ENCODE peak calls at places on chromosomes 16 and 17, in six cellular contexts. One of them, this sample, is unnamed.

GRCh38 chr17:7215136-7215638 is 4.4 kb downstream of the DLG4 start:
- DNase-seq in omental fat pad: peak
- DNase-seq in lower leg skin: no peak
- DNase-seq in stimulated activated CD8-positive, alpha-beta memory T cell treated with anti-CD3 and anti-CD28 coated beads, Interleukin-4, amount 100 ng/mL, for 24 hours: no peak
- DNase-seq in HFFc6: no peak
- DNase-seq in NCI-H2081: no peak
- DNase-seq in this sample: no peak

GRCh38 chr17:17420035-17420434 is 56.8 kb upstream of the MED9 start:
- DNase-seq in omental fat pad: no peak
- DNase-seq in lower leg skin: peak
- DNase-seq in stimulated activated CD8-positive, alpha-beta memory T cell treated with anti-CD3 and anti-CD28 coated beads, Interleukin-4, amount 100 ng/mL, for 24 hours: no peak
- DNase-seq in HFFc6: no peak
- DNase-seq in NCI-H2081: no peak
- DNase-seq in this sample: peak

GRCh38 chr17:48578616-48579560 is 738 bp upstream of the HOXB4 start:
- DNase-seq in omental fat pad: no peak
- DNase-seq in lower leg skin: no peak
- DNase-seq in stimulated activated CD8-positive, alpha-beta memory T cell treated with anti-CD3 and anti-CD28 coated beads, Interleukin-4, amount 100 ng/mL, for 24 hours: no peak
- DNase-seq in HFFc6: no peak
- DNase-seq in NCI-H2081: no peak
- DNase-seq in this sample: no peak

GRCh38 chr17:79609175-79609589 is 1.7 kb downstream of the RBFOX3 start:
- DNase-seq in omental fat pad: no peak
- DNase-seq in lower leg skin: no peak
- DNase-seq in stimulated activated CD8-positive, alpha-beta memory T cell treated with anti-CD3 and anti-CD28 coated beads, Interleukin-4, amount 100 ng/mL, for 24 hours: no peak
- DNase-seq in HFFc6: no peak
- DNase-seq in NCI-H2081: no peak
- DNase-seq in this sample: no peak

GRCh38 chr16:84052071-84052622 is 9.6 kb upstream of the SLC38A8 start:
- DNase-seq in omental fat pad: no peak
- DNase-seq in lower leg skin: peak
- DNase-seq in stimulated activated CD8-positive, alpha-beta memory T cell treated with anti-CD3 and anti-CD28 coated beads, Interleukin-4, amount 100 ng/mL, for 24 hours: no peak
- DNase-seq in HFFc6: no peak
- DNase-seq in NCI-H2081: no peak
- DNase-seq in this sample: peak

GRCh38 chr16:65746941-65747340 is 619.5 kb upstream of the CDH5 start:
- DNase-seq in omental fat pad: no peak
- DNase-seq in lower leg skin: no peak
- DNase-seq in stimulated activated CD8-positive, alpha-beta memory T cell treated with anti-CD3 and anti-CD28 coated beads, Interleukin-4, amount 100 ng/mL, for 24 hours: no peak
- DNase-seq in HFFc6: no peak
- DNase-seq in NCI-H2081: no peak
- DNase-seq in this sample: no peak

GRCh38 chr16:89371968-89372634 is 118.3 kb downstream of the ANKRD11 start:
- DNase-seq in omental fat pad: no peak
- DNase-seq in lower leg skin: no peak
- DNase-seq in stimulated activated CD8-positive, alpha-beta memory T cell treated with anti-CD3 and anti-CD28 coated beads, Interleukin-4, amount 100 ng/mL, for 24 hours: no peak
- DNase-seq in HFFc6: no peak
- DNase-seq in NCI-H2081: no peak
- DNase-seq in this sample: no peak

GRCh38 chr17:40915199-40915661 is 22.2 kb downstream of the KRT23 start:
- DNase-seq in omental fat pad: no peak
- DNase-seq in lower leg skin: no peak
- DNase-seq in stimulated activated CD8-positive, alpha-beta memory T cell treated with anti-CD3 and anti-CD28 coated beads, Interleukin-4, amount 100 ng/mL, for 24 hours: no peak
- DNase-seq in HFFc6: peak
- DNase-seq in NCI-H2081: no peak
- DNase-seq in this sample: no peak

GRCh38 chr17:57823469-57824401 is 26.1 kb downstream of the MRPS23 start:
- DNase-seq in omental fat pad: no peak
- DNase-seq in lower leg skin: no peak
- DNase-seq in stimulated activated CD8-positive, alpha-beta memory T cell treated with anti-CD3 and anti-CD28 coated beads, Interleukin-4, amount 100 ng/mL, for 24 hours: no peak
- DNase-seq in HFFc6: no peak
- DNase-seq in NCI-H2081: peak
- DNase-seq in this sample: no peak

This sample was measured in uterus.